ENCODE peak calls at places on chromosomes 5 and 9, in eight cellular contexts. U is coronary artery; V is CD4-positive, alpha-beta T cell; I is mesothelial cell of epicardium; Z is BJ; S is GM12865; E is brain microvascular endothelial cell; Y is omental fat pad. W is an unnamed sample.

GRCh38 chr5:31186672-31187267 is 6.7 kb upstream of the CDH6 start:
- DNase-seq in Z (no peak), S (peak), V (no peak), E (peak), U (no peak), I (no peak), Y (no peak), W (no peak)

GRCh38 chr5:88203977-88204735 is 64.5 kb downstream of the TMEM161B start:
- DNase-seq in V (peak), Y (no peak), S (no peak), U (no peak), E (peak), Z (no peak), I (no peak), W (no peak)

GRCh38 chr9:135344915-135345500 is 134.6 kb upstream of the PPP1R26 start:
- DNase-seq in V (no peak), U (no peak), I (no peak), S (no peak), E (no peak), Z (no peak), Y (no peak), W (no peak)

GRCh38 chr9:92294297-92294676 is 790 bp upstream of the IARS1 start:
- DNase-seq in I (no peak), Y (no peak), Z (no peak), S (peak), E (peak), V (peak), U (no peak), W (peak)

GRCh38 chr5:116084231-116084630 is 594 bp upstream of the COMMD10 start:
- DNase-seq in E (no peak), I (no peak), U (no peak), V (peak), Y (no peak), Z (no peak), S (peak), W (no peak)

GRCh38 chr9:127030814-127031740 is 91.4 kb downstream of the ANGPTL2 start:
- DNase-seq in Z (no peak), E (no peak), S (no peak), I (no peak), Y (no peak), V (no peak), U (no peak), W (no peak)

GRCh38 chr5:175689147-175689991 is 31.5 kb downstream of the HRH2 start:
- DNase-seq in Z (no peak), E (peak), I (no peak), S (no peak), Y (no peak), U (peak), V (no peak), W (peak)

GRCh38 chr9:123929177-123929869 is 603 bp downstream of the DENND1A start:
- DNase-seq in I (no peak), U (peak), S (peak), Z (no peak), Y (no peak), E (no peak), V (no peak), W (no peak)

GRCh38 chr5:152051499-152052454 is 127.1 kb upstream of the GLRA1 start:
- DNase-seq in U (no peak), Z (no peak), I (no peak), Y (no peak), E (no peak), S (no peak), V (no peak), W (no peak)

GRCh38 chr5:119397518-119398380 is 41.9 kb downstream of the TNFAIP8 start:
- DNase-seq in Z (peak), U (no peak), V (no peak), E (peak), Y (no peak), S (peak), I (no peak), W (no peak)

GRCh38 chr5:79560774-79561524 is 47.0 kb upstream of the HOMER1 start:
- DNase-seq in Z (no peak), Y (no peak), S (peak), I (no peak), E (no peak), V (no peak), U (no peak), W (no peak)

GRCh38 chr5:59241564-59241963 is 652.0 kb downstream of the PDE4D start:
- DNase-seq in Y (no peak), S (no peak), U (no peak), E (no peak), V (no peak), Z (no peak), I (no peak), W (no peak)

GRCh38 chr5:1030801-1031271 is 22.2 kb downstream of the NKD2 start:
- DNase-seq in V (no peak), Y (no peak), E (no peak), I (peak), S (no peak), U (no peak), Z (no peak), W (no peak)

GRCh38 chr9:99012957-99013512 is 69.3 kb downstream of the COL15A1 start:
- DNase-seq in E (no peak), U (no peak), Z (no peak), V (no peak), Y (no peak), S (peak), I (no peak), W (no peak)

GRCh38 chr5:6905423-6905822 is 192.2 kb downstream of the TENT4A start:
- DNase-seq in E (no peak), Y (no peak), I (no peak), U (no peak), S (no peak), Z (no peak), V (no peak), W (no peak)

GRCh38 chr5:68460147-68460760 is 244.7 kb downstream of the PIK3R1 start:
- DNase-seq in I (no peak), E (peak), S (peak), V (peak), Z (no peak), U (no peak), Y (no peak), W (no peak)

GRCh38 chr9:113614843-113615648 is 151.5 kb downstream of the RGS3 start:
- DNase-seq in E (peak), Y (no peak), V (no peak), U (no peak), I (no peak), Z (peak), S (no peak), W (peak)

GRCh38 chr5:135223404-135223803 is 175.6 kb downstream of the MACROH2A1 start:
- DNase-seq in I (no peak), V (no peak), E (no peak), U (peak), Y (no peak), S (no peak), Z (no peak), W (no peak)

GRCh38 chr9:27600254-27600653 is 27.0 kb upstream of the C9orf72 start:
- DNase-seq in E (no peak), Y (no peak), S (no peak), I (no peak), Z (no peak), V (no peak), U (no peak), W (no peak)

GRCh38 chr9:13576101-13576500 is 296.6 kb upstream of the MPDZ start:
- DNase-seq in Z (no peak), I (no peak), V (no peak), S (no peak), E (no peak), U (no peak), Y (no peak), W (no peak)

GRCh38 chr5:79759436-79759835 is 69.8 kb downstream of the CMYA5 start:
- DNase-seq in U (no peak), V (no peak), S (no peak), Z (peak), Y (no peak), E (peak), I (no peak), W (no peak)

GRCh38 chr5:1245901-1246576 is 20.9 kb downstream of the SLC6A18 start:
- DNase-seq in Y (no peak), U (no peak), S (no peak), V (no peak), Z (no peak), E (no peak), I (no peak), W (peak)

GRCh38 chr5:399296-400281 is 43.4 kb upstream of the EXOC3 start:
- DNase-seq in I (peak), U (peak), Y (peak), Z (peak), V (no peak), S (peak), E (peak), W (peak)

GRCh38 chr9:109315889-109316640 is 4.8 kb downstream of the EPB41L4B start:
- DNase-seq in S (no peak), U (no peak), Y (peak), E (no peak), V (no peak), Z (no peak), I (no peak), W (peak)

GRCh38 chr5:138160706-138161105 is 17.7 kb downstream of the BRD8 start:
- DNase-seq in Y (no peak), I (no peak), S (no peak), Z (no peak), U (no peak), V (no peak), E (no peak), W (no peak)

GRCh38 chr5:171520300-171521170 is 101.1 kb downstream of the FGF18 start:
- DNase-seq in Y (no peak), S (no peak), I (no peak), E (peak), U (no peak), V (no peak), Z (peak), W (no peak)

GRCh38 chr9:107784235-107784958 is 294.8 kb upstream of the KLF4 start:
- DNase-seq in S (peak), E (peak), I (no peak), Y (no peak), V (no peak), Z (peak), U (no peak), W (no peak)

GRCh38 chr9:33116855-33117254 is 40.4 kb upstream of the SMU1 start:
- DNase-seq in S (no peak), Y (no peak), U (no peak), I (no peak), Z (no peak), E (no peak), V (no peak), W (no peak)

GRCh38 chr9:1768561-1768960 is 246.6 kb upstream of the SMARCA2 start:
- DNase-seq in I (no peak), Y (no peak), Z (no peak), E (no peak), U (no peak), S (no peak), V (no peak), W (no peak)

GRCh38 chr9:78919701-78920100 is 622.8 kb downstream of the PSAT1 start:
- DNase-seq in V (no peak), Z (no peak), I (no peak), U (no peak), S (no peak), Y (no peak), E (no peak), W (no peak)

GRCh38 chr5:132500244-132500930 is 9.8 kb upstream of the IRF1 start:
- DNase-seq in Z (no peak), Y (no peak), S (no peak), E (no peak), I (no peak), V (no peak), U (peak), W (no peak)

GRCh38 chr9:81395301-81396054 is 293.9 kb downstream of the TLE1 start:
- DNase-seq in I (no peak), U (no peak), V (no peak), E (no peak), Z (no peak), S (no peak), Y (no peak), W (no peak)

GRCh38 chr5:168076561-168076991 is 214.9 kb upstream of the WWC1 start:
- DNase-seq in Z (no peak), S (peak), Y (no peak), E (peak), I (no peak), U (no peak), V (no peak), W (no peak)

GRCh38 chr9:126474201-126474765 is 139.4 kb upstream of the LMX1B start:
- DNase-seq in Y (no peak), U (no peak), I (no peak), E (peak), S (no peak), V (no peak), Z (no peak), W (no peak)

GRCh38 chr9:132670359-132670815 is at the start of gene GTF3C4:
- DNase-seq in E (no peak), V (peak), I (peak), U (peak), S (peak), Z (no peak), Y (peak), W (peak)

GRCh38 chr5:150676578-150676977 is 15.5 kb downstream of the MYOZ3 start:
- DNase-seq in U (no peak), V (no peak), Y (no peak), E (no peak), I (no peak), S (no peak), Z (no peak), W (no peak)

GRCh38 chr5:108617467-108618435 is 129.9 kb upstream of the FER start:
- DNase-seq in E (no peak), Z (no peak), I (no peak), Y (no peak), V (no peak), S (no peak), U (no peak), W (no peak)
- TF ChIP-seq CTCF in E (peak), Z (no peak), I (no peak), Y (no peak), V (no peak), S (no peak), U (no peak), W (no peak)

GRCh38 chr5:174166231-174167079 is 120.9 kb downstream of the NSG2 start:
- DNase-seq in V (no peak), E (no peak), Y (no peak), I (no peak), S (no peak), U (peak), Z (no peak), W (no peak)
- TF ChIP-seq CTCF in V (no peak), E (no peak), Y (no peak), I (no peak), S (no peak), U (no peak), Z (no peak), W (no peak)

GRCh38 chr9:15307523-15307841 is 466 bp upstream of the TTC39B start:
- DNase-seq in U (no peak), S (no peak), V (no peak), Y (no peak), Z (no peak), E (no peak), I (no peak), W (no peak)
- TF ChIP-seq CTCF in U (no peak), S (no peak), V (no peak), Y (no peak), Z (no peak), E (no peak), I (no peak), W (no peak)

DNA sequence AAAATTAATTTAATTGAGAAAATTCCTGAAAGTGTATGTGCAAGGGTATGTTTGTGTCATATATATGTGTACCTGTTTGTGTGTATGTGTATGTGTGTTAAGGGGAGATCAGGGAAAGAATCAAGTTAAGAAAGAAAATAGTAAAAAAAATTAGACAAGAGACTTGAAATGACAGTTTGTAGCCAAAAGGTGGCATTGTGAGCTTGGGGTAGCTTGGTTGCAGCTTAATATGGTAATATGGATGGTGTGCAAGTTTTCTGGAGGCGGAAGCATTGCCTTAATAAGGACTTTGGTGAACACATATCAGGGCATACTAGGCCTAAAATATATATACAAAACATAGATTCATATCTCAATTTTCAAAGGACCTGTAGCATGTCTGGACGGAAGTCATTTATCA is 129.9 kb downstream of the INSYN2B start:
- DNase-seq in V (no peak), U (no peak), S (no peak), Z (no peak), E (no peak), I (no peak), Y (no peak), W (no peak)
- TF ChIP-seq CTCF in V (no peak), U (no peak), S (peak), Z (peak), E (peak), I (no peak), Y (no peak), W (no peak)

DNA sequence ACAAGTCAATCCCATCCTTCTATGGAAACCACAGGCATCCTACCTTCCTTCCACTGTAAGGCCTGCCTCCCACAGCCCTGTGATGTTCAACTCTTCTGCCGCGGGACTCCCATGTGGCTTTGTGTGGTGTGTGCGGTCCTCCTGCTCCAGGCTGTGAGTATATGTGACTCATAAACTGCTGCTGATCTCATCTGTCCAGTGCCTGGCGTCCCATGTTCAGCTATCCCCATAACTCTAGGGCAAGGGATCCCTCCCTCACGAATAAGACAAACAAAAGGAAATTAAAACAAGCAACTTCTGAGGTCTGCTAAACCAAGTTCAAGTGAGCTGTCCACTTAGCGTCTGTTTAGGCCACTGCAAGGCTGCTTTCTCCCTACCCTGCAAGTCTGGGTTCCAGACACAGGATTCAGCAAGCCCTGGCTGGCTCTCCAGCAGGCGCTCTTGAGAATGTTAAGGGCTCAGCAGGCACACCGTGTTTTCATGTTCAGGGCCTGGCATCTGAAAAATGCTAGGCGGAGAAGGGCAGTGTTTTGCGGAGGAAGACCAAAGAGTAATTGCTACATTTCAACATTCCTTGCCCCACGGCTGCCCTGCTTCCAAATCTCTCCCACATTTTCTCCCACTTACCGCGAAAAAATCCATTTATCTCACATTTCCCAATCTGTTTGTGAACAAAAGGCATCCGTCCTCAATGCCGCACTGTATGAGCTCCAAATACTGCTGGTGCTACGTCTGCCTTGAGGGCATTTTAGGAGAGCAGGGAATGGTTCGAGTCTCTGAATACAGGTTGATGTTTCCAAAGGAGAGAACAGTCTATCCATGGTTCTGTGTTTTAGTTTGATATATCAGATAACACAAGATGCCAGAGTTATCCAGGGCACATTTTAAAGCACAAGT is 280.2 kb downstream of the SEMA5A start:
- DNase-seq in I (peak), Z (peak), U (no peak), V (no peak), Y (no peak), S (no peak), E (peak), W (no peak)
- TF ChIP-seq CTCF in I (no peak), Z (no peak), U (no peak), V (no peak), Y (no peak), S (no peak), E (peak), W (no peak)

W was measured in dorsolateral prefrontal cortex.